ENCODE peak calls at places on chromosomes 3 and 15, in four cellular contexts. P is A549, F is HepG2, O is GM12878. X is an unnamed sample.

GRCh38 chr3:149020839-149021252 is 29.5 kb downstream of the GYG1 start:
- DNase-seq in O (no peak), P (no peak), F (no peak), X (no peak)

GRCh38 chr3:141412087-141412935 is 44.0 kb downstream of the ZBTB38 start:
- DNase-seq in O (no peak), F (peak; percentile 49), P (peak; percentile 91), X (no peak)

GRCh38 chr3:58386966-58387365 is 46.7 kb downstream of the PDHB start:
- DNase-seq in P (no peak), F (no peak), O (no peak), X (no peak)

GRCh38 chr3:186316666-186317260 is 45.3 kb downstream of the DGKG start:
- DNase-seq in F (peak; percentile 18), O (no peak), P (no peak), X (no peak)

GRCh38 chr15:69793783-69794451 is 303.8 kb downstream of the TLE3 start:
- DNase-seq in P (no peak), O (no peak), F (no peak), X (no peak)

GRCh38 chr3:39275963-39276593 is 3.8 kb downstream of the CX3CR1 start:
- DNase-seq in O (no peak), F (no peak), P (no peak), X (no peak)

GRCh38 chr3:154904328-154904727 is 175.8 kb upstream of the MME start:
- DNase-seq in F (peak; percentile 2), P (peak; percentile 11), O (no peak), X (peak; percentile 21)

GRCh38 chr3:135991621-135992020 is 26.1 kb downstream of the PPP2R3A start:
- DNase-seq in F (no peak), P (no peak), O (no peak), X (no peak)

GRCh38 chr3:193559100-193559499 is 4.4 kb upstream of the ATP13A4 start:
- DNase-seq in P (no peak), O (no peak), F (no peak), X (no peak)

GRCh38 chr15:73265536-73266153 is 103.1 kb downstream of the HCN4 start:
- DNase-seq in P (peak; percentile 74), O (no peak), F (peak; percentile 52), X (peak; percentile 64)

GRCh38 chr3:194731496-194732073 is 45.9 kb downstream of the FAM43A start:
- DNase-seq in P (no peak), O (no peak), F (no peak), X (no peak)

GRCh38 chr3:71504250-71505036 is 79.1 kb downstream of the FOXP1 start:
- DNase-seq in F (no peak), O (no peak), P (peak; percentile 85), X (peak; percentile 51)

GRCh38 chr3:13106308-13106970 is 33.2 kb upstream of the IQSEC1 start:
- DNase-seq in O (no peak), F (peak; percentile 40), P (peak; percentile 56), X (no peak)

GRCh38 chr3:33590541-33590940 is 127.5 kb downstream of the CLASP2 start:
- DNase-seq in P (no peak), F (no peak), O (no peak), X (no peak)

GRCh38 chr15:89409993-89410767 is 75.6 kb upstream of the POLG start:
- DNase-seq in O (no peak), P (no peak), F (no peak), X (no peak)

GRCh38 chr3:1394188-1394587 is 301.4 kb downstream of the CNTN6 start:
- DNase-seq in O (no peak), P (no peak), F (no peak), X (no peak)

GRCh38 chr3:24389108-24390090 is 105.3 kb downstream of the THRB start:
- DNase-seq in F (no peak), O (no peak), P (no peak), X (no peak)

GRCh38 chr3:23075478-23075877 is 127.6 kb upstream of the UBE2E2 start:
- DNase-seq in P (no peak), F (no peak), O (no peak), X (no peak)

GRCh38 chr15:69511015-69511414 is 58.4 kb downstream of the RPLP1 start:
- DNase-seq in O (no peak), F (no peak), P (no peak), X (no peak)

GRCh38 chr15:70266412-70267089 is 168.8 kb upstream of the TLE3 start:
- DNase-seq in P (no peak), O (no peak), F (no peak), X (no peak)

GRCh38 chr15:36332301-36332700 is 247.1 kb upstream of the CDIN1 start:
- DNase-seq in P (no peak), O (no peak), F (no peak), X (no peak)

GRCh38 chr3:29281265-29282228 is 676 bp downstream of the RBMS3 start:
- DNase-seq in F (no peak), P (peak; percentile 31), O (peak; percentile 63), X (no peak)

GRCh38 chr3:12253521-12253920 is 35.3 kb upstream of the PPARG start:
- DNase-seq in F (no peak), P (no peak), O (no peak), X (peak; percentile 3)

GRCh38 chr15:33293619-33294309 is 17.0 kb upstream of the RYR3 start:
- DNase-seq in F (no peak), O (no peak), P (no peak), X (no peak)

GRCh38 chr15:82551646-82552247 is 11.5 kb upstream of the RPS17 start:
- DNase-seq in O (no peak), F (no peak), P (no peak), X (no peak)

GRCh38 chr3:130963444-130963843 is 63.2 kb downstream of the ASTE1 start:
- DNase-seq in P (no peak), O (no peak), F (no peak), X (no peak)

GRCh38 chr3:27166888-27167287 is 202.3 kb downstream of the NEK10 start:
- DNase-seq in P (peak; percentile 3), F (no peak), O (no peak), X (no peak)

GRCh38 chr3:50539356-50539838 is 28.1 kb downstream of the C3orf18 start:
- DNase-seq in P (no peak), F (no peak), O (no peak), X (peak; percentile 96)

GRCh38 chr3:194206375-194206774 is 70.4 kb downstream of the HES1 start:
- DNase-seq in F (no peak), O (no peak), P (no peak), X (no peak)

GRCh38 chr15:48925714-48926223 is 38.0 kb downstream of the SHC4 start:
- DNase-seq in F (peak; percentile 29), O (no peak), P (peak; percentile 78), X (peak; percentile 39)

GRCh38 chr3:15331072-15331605 is 1.2 kb downstream of the SH3BP5 start:
- DNase-seq in P (no peak), F (no peak), O (no peak), X (no peak)

GRCh38 chr3:15332405-15333098 is at the start of gene SH3BP5:
- DNase-seq in O (no peak), F (no peak), P (peak; percentile 68), X (peak; percentile 91)

GRCh38 chr3:15333099-15333956 is 942 bp upstream of the SH3BP5 start:
- DNase-seq in O (no peak), P (peak; percentile 18), F (no peak), X (peak; percentile 63)

GRCh38 chr3:15330031-15330596 is 2.3 kb downstream of the SH3BP5 start:
- DNase-seq in P (no peak), O (no peak), F (no peak), X (no peak)

DNA sequence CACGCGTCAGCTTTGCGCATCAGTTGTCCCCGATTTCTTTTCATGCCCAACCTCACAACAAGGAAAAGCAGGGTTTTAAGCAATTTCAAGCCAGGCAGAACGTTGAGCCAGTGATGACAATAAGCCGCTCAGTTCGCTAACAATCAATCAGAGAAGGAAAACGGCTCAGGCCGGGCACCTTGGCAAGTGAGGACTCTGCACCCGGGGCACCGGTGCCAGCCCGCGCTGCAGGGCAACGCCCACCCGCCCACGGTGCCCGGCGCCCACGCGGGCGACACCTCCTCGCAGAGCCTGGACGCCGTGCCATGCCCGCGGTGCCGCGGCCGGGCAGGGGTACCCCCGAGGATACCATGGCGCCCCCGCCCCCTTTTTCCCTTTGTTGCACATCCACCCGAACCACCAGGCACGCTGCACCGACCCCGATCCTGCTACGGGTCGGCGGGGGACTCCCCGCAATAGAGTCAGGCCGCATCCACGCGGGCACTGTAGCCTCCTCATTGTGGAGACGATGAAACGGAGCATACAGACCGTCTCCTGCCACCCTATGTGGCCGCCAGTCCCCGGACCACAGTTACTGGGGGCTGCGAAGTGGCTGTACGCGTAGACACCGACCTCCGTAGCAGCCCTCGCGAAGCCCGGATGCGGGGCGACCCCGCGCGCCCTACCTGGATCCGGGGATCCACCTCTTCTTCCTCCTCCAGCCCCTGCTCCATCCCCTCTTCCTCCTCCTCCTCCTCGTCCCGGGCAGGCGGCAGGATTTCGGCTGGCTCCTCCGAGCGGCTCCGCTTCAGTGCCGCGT is 581 bp downstream of the SH3BP5 start:
- DNase-seq in F (no peak), P (no peak), O (no peak), X (no peak)
- TF ChIP-seq POLR2AphosphoS2 in F (no peak), P (no peak), O (no peak), X (no peak)

DNA sequence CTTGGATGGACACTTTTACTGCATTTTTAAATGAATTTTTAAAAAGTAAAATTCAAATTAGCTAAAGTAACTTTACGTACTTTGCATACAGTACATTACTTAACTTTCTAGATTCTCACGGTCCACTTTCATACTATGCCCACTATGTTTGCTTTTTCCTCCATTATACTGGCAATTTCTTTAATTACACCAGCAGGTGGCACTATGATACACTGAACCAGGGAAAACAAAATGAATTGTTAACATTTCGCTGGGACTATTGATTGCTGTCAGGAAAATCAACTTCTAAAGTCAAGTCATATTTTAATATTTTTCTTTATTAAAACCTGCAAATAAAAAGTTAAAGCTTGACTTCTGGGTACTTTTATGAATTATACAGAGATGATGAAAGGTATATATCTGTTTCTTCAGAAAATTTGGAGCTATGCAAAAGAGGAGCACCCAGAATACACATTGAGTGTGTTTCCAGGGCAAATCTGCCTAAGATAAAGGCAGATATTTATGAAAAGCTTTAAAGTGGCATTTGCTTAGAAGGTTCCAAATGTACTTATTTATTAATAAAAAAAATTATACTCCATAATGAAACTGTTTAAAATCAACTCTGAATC is 21.8 kb upstream of the POU1F1 start:
- DNase-seq in O (no peak), F (peak; percentile 54), P (peak; percentile 73), X (peak; percentile 20)
- TF ChIP-seq POLR2AphosphoS2 in O (no peak), F (no peak), P (no peak), X (no peak)

DNA sequence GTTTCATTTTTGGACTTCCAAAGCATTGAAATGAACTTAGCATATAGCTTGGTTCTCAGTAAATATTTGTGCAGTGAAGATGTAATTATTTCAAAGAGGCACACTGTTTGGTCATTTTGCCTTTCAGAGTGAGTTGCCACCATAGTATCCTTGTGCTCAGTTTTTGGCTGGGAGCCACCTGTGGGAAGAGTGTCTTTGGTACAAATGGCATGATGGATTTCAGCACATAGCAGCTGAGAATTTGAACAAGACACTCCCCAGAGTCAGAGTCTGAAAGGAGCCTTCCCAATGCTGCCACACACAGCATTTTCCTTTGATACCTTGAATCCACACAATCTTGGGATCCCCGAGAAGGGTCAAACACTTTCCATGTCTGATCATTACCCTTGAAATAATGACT is 897.2 kb upstream of the ARPP21 start:
- DNase-seq in F (no peak), O (no peak), P (no peak), X (no peak)
- TF ChIP-seq POLR2AphosphoS2 in F (no peak), O (no peak), P (no peak), X (no peak)

DNA sequence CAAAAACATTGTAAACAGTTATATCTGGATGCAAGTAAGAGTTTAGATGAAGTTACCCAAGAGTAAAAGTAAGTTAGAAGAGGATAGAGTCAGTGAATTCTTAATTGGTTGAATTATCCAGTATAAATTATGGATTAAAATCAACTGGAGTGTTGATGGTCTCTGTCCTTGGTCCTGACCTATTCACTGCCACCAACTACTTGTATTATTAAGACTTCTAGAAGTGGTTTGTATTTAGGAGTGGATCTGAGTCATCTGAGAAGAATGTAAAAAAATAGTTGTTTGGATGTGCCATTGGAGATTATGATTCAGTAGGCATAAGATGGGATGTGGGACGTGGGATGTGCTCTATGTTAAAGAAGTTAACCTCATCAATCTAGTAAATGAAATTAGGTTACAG is 86.4 kb downstream of the SYNPR start:
- DNase-seq in P (no peak), F (no peak), O (no peak), X (no peak)
- TF ChIP-seq POLR2AphosphoS2 in P (no peak), F (no peak), O (no peak), X (no peak)